ENCODE peak calls at places on chromosome 12, in eight cellular contexts. One of them, this sample, is unnamed.

GRCh38 chr12:53938276-53939140 is at the start of gene HOXC13:
- DNase-seq in breast epithelium: peak
- DNase-seq in thyroid gland: peak
- DNase-seq in testis: peak
- DNase-seq in AG04450: no peak
- DNase-seq in epithelial cell of esophagus: peak
- DNase-seq in transverse colon: no peak
- DNase-seq in esophagus muscularis mucosa: no peak
- DNase-seq in this sample: peak

GRCh38 chr12:40158592-40159111 is 52.8 kb upstream of the SLC2A13 start:
- DNase-seq in AG04450: no peak
- DNase-seq in esophagus muscularis mucosa: no peak
- DNase-seq in thyroid gland: peak
- DNase-seq in breast epithelium: peak
- DNase-seq in transverse colon: peak
- DNase-seq in epithelial cell of esophagus: peak
- DNase-seq in testis: no peak
- DNase-seq in this sample: peak

GRCh38 chr12:54140958-54141388 is 47.8 kb downstream of the SMUG1 start:
- DNase-seq in breast epithelium: no peak
- DNase-seq in transverse colon: no peak
- DNase-seq in esophagus muscularis mucosa: no peak
- DNase-seq in testis: peak
- DNase-seq in epithelial cell of esophagus: no peak
- DNase-seq in thyroid gland: no peak
- DNase-seq in AG04450: no peak
- DNase-seq in this sample: peak

GRCh38 chr12:51907083-51907863 is at the start of gene ACVRL1:
- DNase-seq in breast epithelium: no peak
- DNase-seq in epithelial cell of esophagus: no peak
- DNase-seq in AG04450: no peak
- DNase-seq in esophagus muscularis mucosa: no peak
- DNase-seq in transverse colon: peak
- DNase-seq in thyroid gland: no peak
- DNase-seq in testis: peak
- DNase-seq in this sample: peak

GRCh38 chr12:65720739-65721138 is 103.5 kb upstream of the HMGA2 start:
- DNase-seq in esophagus muscularis mucosa: no peak
- DNase-seq in thyroid gland: no peak
- DNase-seq in transverse colon: no peak
- DNase-seq in epithelial cell of esophagus: no peak
- DNase-seq in testis: no peak
- DNase-seq in AG04450: no peak
- DNase-seq in breast epithelium: no peak
- DNase-seq in this sample: peak

GRCh38 chr12:21509768-21510167 is 8.2 kb downstream of the GOLT1B start:
- DNase-seq in testis: no peak
- DNase-seq in breast epithelium: no peak
- DNase-seq in esophagus muscularis mucosa: no peak
- DNase-seq in thyroid gland: no peak
- DNase-seq in AG04450: no peak
- DNase-seq in epithelial cell of esophagus: no peak
- DNase-seq in transverse colon: no peak
- DNase-seq in this sample: no peak

GRCh38 chr12:21773263-21773741 is 1.2 kb downstream of the KCNJ8 start:
- DNase-seq in epithelial cell of esophagus: no peak
- DNase-seq in breast epithelium: no peak
- DNase-seq in esophagus muscularis mucosa: no peak
- DNase-seq in AG04450: no peak
- DNase-seq in thyroid gland: peak
- DNase-seq in testis: peak
- DNase-seq in transverse colon: peak
- DNase-seq in this sample: peak

GRCh38 chr12:67052981-67053380 is 216.2 kb upstream of the CAND1 start:
- DNase-seq in testis: no peak
- DNase-seq in breast epithelium: no peak
- DNase-seq in esophagus muscularis mucosa: no peak
- DNase-seq in transverse colon: no peak
- DNase-seq in AG04450: no peak
- DNase-seq in epithelial cell of esophagus: no peak
- DNase-seq in thyroid gland: no peak
- DNase-seq in this sample: no peak

GRCh38 chr12:51915003-51915625 is 7.8 kb downstream of the ACVRL1 start:
- DNase-seq in thyroid gland: no peak
- DNase-seq in esophagus muscularis mucosa: no peak
- DNase-seq in epithelial cell of esophagus: no peak
- DNase-seq in testis: no peak
- DNase-seq in AG04450: no peak
- DNase-seq in breast epithelium: no peak
- DNase-seq in transverse colon: no peak
- DNase-seq in this sample: no peak

GRCh38 chr12:42299392-42300308 is 26.2 kb downstream of the ZCRB1 start:
- DNase-seq in epithelial cell of esophagus: peak
- DNase-seq in AG04450: peak
- DNase-seq in breast epithelium: no peak
- DNase-seq in esophagus muscularis mucosa: no peak
- DNase-seq in thyroid gland: no peak
- DNase-seq in transverse colon: no peak
- DNase-seq in testis: no peak
- DNase-seq in this sample: peak

GRCh38 chr12:78725951-78726550 is 138.5 kb upstream of the SYT1 start:
- DNase-seq in esophagus muscularis mucosa: no peak
- DNase-seq in testis: no peak
- DNase-seq in epithelial cell of esophagus: peak
- DNase-seq in thyroid gland: no peak
- DNase-seq in AG04450: no peak
- DNase-seq in breast epithelium: no peak
- DNase-seq in transverse colon: peak
- DNase-seq in this sample: peak

GRCh38 chr12:14390885-14391530 is 25.5 kb downstream of the ATF7IP start:
- DNase-seq in transverse colon: no peak
- DNase-seq in testis: no peak
- DNase-seq in AG04450: no peak
- DNase-seq in esophagus muscularis mucosa: no peak
- DNase-seq in epithelial cell of esophagus: no peak
- DNase-seq in thyroid gland: no peak
- DNase-seq in breast epithelium: no peak
- DNase-seq in this sample: no peak

GRCh38 chr12:52584156-52584682 is 10.6 kb upstream of the KRT74 start:
- DNase-seq in AG04450: no peak
- DNase-seq in thyroid gland: no peak
- DNase-seq in testis: no peak
- DNase-seq in transverse colon: no peak
- DNase-seq in esophagus muscularis mucosa: no peak
- DNase-seq in breast epithelium: no peak
- DNase-seq in epithelial cell of esophagus: no peak
- DNase-seq in this sample: no peak

GRCh38 chr12:47413806-47414205 is 292.0 kb downstream of the RPAP3 start:
- DNase-seq in esophagus muscularis mucosa: no peak
- DNase-seq in breast epithelium: no peak
- DNase-seq in testis: no peak
- DNase-seq in AG04450: no peak
- DNase-seq in thyroid gland: no peak
- DNase-seq in transverse colon: no peak
- DNase-seq in epithelial cell of esophagus: peak
- DNase-seq in this sample: peak

GRCh38 chr12:71469235-71469873 is 29.8 kb downstream of the LGR5 start:
- DNase-seq in transverse colon: no peak
- DNase-seq in epithelial cell of esophagus: peak
- DNase-seq in breast epithelium: no peak
- DNase-seq in AG04450: peak
- DNase-seq in thyroid gland: no peak
- DNase-seq in esophagus muscularis mucosa: no peak
- DNase-seq in testis: no peak
- DNase-seq in this sample: peak

GRCh38 chr12:45130881-45131281 is 80.0 kb upstream of the DBX2 start:
- DNase-seq in esophagus muscularis mucosa: no peak
- DNase-seq in breast epithelium: peak
- DNase-seq in testis: peak
- DNase-seq in thyroid gland: peak
- DNase-seq in AG04450: peak
- DNase-seq in transverse colon: peak
- DNase-seq in epithelial cell of esophagus: peak
- DNase-seq in this sample: peak

GRCh38 chr12:132393245-132393795 is 63.9 kb upstream of the GALNT9 start:
- DNase-seq in transverse colon: peak
- DNase-seq in breast epithelium: no peak
- DNase-seq in testis: no peak
- DNase-seq in esophagus muscularis mucosa: no peak
- DNase-seq in epithelial cell of esophagus: no peak
- DNase-seq in thyroid gland: no peak
- DNase-seq in AG04450: no peak
- DNase-seq in this sample: no peak

GRCh38 chr12:68240975-68241374 is 12.4 kb downstream of the IL22 start:
- DNase-seq in thyroid gland: no peak
- DNase-seq in testis: peak
- DNase-seq in epithelial cell of esophagus: peak
- DNase-seq in breast epithelium: no peak
- DNase-seq in AG04450: no peak
- DNase-seq in esophagus muscularis mucosa: no peak
- DNase-seq in transverse colon: peak
- DNase-seq in this sample: peak

DNA sequence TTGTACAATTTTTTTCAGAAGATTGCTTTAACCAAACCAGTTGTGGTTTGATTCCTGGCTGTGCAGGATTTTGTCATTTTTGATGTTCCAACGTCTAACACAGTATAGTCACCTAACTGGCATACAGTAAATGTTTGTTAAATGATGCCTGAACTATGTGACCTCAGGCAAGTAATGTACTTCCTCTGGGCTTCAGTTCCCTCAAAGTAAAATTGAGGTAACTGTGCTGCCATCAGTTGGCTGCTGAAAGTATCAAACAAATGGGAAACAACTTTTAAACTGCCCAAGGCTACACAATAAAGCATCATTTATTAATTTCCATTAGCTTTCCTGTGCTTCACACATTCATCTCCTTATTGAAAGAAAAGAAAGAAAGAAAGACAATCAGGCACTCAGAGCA is 4.3 kb downstream of the TM7SF3 start:
- DNase-seq in esophagus muscularis mucosa: no peak
- DNase-seq in thyroid gland: no peak
- DNase-seq in testis: no peak
- DNase-seq in AG04450: no peak
- DNase-seq in breast epithelium: no peak
- DNase-seq in transverse colon: no peak
- DNase-seq in epithelial cell of esophagus: no peak
- DNase-seq in this sample: peak
- TF ChIP-seq CTCF in esophagus muscularis mucosa: no peak
- TF ChIP-seq CTCF in thyroid gland: no peak
- TF ChIP-seq CTCF in testis: no peak
- TF ChIP-seq CTCF in AG04450: no peak
- TF ChIP-seq CTCF in breast epithelium: no peak
- TF ChIP-seq CTCF in transverse colon: no peak
- TF ChIP-seq CTCF in epithelial cell of esophagus: no peak
- TF ChIP-seq CTCF in this sample: no peak

GRCh38 chr12:9115731-9116689 is at the start of gene A2M:
- DNase-seq in transverse colon: no peak
- DNase-seq in breast epithelium: peak
- DNase-seq in esophagus muscularis mucosa: no peak
- DNase-seq in epithelial cell of esophagus: no peak
- DNase-seq in thyroid gland: no peak
- DNase-seq in testis: peak
- DNase-seq in AG04450: no peak
- DNase-seq in this sample: peak
- H3K4me3 ChIP-seq in transverse colon: peak
- H3K4me3 ChIP-seq in breast epithelium: peak
- H3K4me3 ChIP-seq in esophagus muscularis mucosa: peak
- H3K4me3 ChIP-seq in epithelial cell of esophagus: no peak
- H3K4me3 ChIP-seq in thyroid gland: peak
- H3K4me3 ChIP-seq in testis: peak
- H3K4me3 ChIP-seq in AG04450: no peak
- H3K4me3 ChIP-seq in this sample: no peak

GRCh38 chr12:123813349-123813748 is 51.2 kb downstream of the DNAH10 start:
- DNase-seq in transverse colon: no peak
- DNase-seq in epithelial cell of esophagus: peak
- DNase-seq in breast epithelium: no peak
- DNase-seq in esophagus muscularis mucosa: no peak
- DNase-seq in thyroid gland: no peak
- DNase-seq in AG04450: no peak
- DNase-seq in testis: no peak
- DNase-seq in this sample: peak
- TF ChIP-seq CTCF in transverse colon: no peak
- TF ChIP-seq CTCF in epithelial cell of esophagus: no peak
- TF ChIP-seq CTCF in breast epithelium: no peak
- TF ChIP-seq CTCF in esophagus muscularis mucosa: no peak
- TF ChIP-seq CTCF in thyroid gland: no peak
- TF ChIP-seq CTCF in AG04450: no peak
- TF ChIP-seq CTCF in testis: no peak
- TF ChIP-seq CTCF in this sample: no peak

DNA sequence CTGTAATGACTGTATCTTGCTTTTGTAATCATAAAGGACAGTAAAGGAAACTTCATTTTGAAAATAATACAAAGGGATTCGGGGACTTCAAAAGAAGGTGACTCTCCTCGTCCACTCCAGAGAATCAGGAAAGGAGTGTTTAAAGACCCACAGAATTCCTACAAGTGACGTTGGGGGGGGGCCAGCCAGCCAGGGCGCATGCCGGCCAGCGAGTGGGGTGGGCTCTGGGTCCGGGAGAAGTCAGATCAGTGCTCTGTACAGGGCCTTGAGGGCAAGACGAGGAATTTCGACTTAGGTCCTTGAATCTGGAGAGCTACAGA is 1.0 kb upstream of the CD9 start:
- DNase-seq in thyroid gland: no peak
- DNase-seq in AG04450: no peak
- DNase-seq in esophagus muscularis mucosa: no peak
- DNase-seq in epithelial cell of esophagus: no peak
- DNase-seq in breast epithelium: no peak
- DNase-seq in testis: no peak
- DNase-seq in transverse colon: no peak
- DNase-seq in this sample: no peak
- H3K4me3 ChIP-seq in thyroid gland: peak
- H3K4me3 ChIP-seq in AG04450: no peak
- H3K4me3 ChIP-seq in esophagus muscularis mucosa: peak
- H3K4me3 ChIP-seq in epithelial cell of esophagus: peak
- H3K4me3 ChIP-seq in breast epithelium: peak
- H3K4me3 ChIP-seq in testis: peak
- H3K4me3 ChIP-seq in transverse colon: peak
- H3K4me3 ChIP-seq in this sample: no peak

DNA sequence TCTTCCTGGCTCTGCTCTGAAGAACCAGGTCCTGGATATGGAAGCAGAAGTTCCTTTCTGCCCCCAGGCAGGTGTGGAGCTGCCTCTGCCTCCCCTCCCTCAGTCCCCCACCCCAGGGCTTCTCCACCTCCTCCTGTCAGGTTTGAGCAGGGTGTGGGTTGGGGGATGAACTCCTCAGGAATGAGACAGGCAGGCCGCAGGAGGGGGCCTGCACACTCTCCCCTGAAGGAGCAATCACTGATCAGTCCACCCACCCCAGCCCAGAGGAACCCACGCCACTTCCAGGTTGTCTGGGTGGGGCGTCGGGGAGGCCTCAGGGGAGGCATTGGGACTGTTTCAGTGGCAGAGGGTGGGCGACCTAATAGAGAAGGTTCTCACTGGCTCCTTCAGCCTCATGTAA is 26.6 kb downstream of the FAIM2 start:
- DNase-seq in AG04450: no peak
- DNase-seq in thyroid gland: no peak
- DNase-seq in breast epithelium: no peak
- DNase-seq in epithelial cell of esophagus: no peak
- DNase-seq in esophagus muscularis mucosa: no peak
- DNase-seq in testis: no peak
- DNase-seq in transverse colon: no peak
- DNase-seq in this sample: no peak
- TF ChIP-seq CTCF in AG04450: no peak
- TF ChIP-seq CTCF in thyroid gland: no peak
- TF ChIP-seq CTCF in breast epithelium: no peak
- TF ChIP-seq CTCF in epithelial cell of esophagus: no peak
- TF ChIP-seq CTCF in esophagus muscularis mucosa: no peak
- TF ChIP-seq CTCF in testis: no peak
- TF ChIP-seq CTCF in transverse colon: no peak
- TF ChIP-seq CTCF in this sample: no peak